ENCODE peak calls at places on chromosomes 6 and 20, in four cellular contexts. G, A, X and N are unnamed samples.

GRCh38 chr6:106490974-106491373 is 130.5 kb downstream of the CRYBG1 start:
- DNase-seq in G (no peak), A (no peak), X (no peak), N (no peak)

GRCh38 chr6:116616757-116617093 is 446 bp downstream of the RSPH4A start:
- DNase-seq in G (peak; percentile 9), A (no peak), X (no peak), N (no peak)

GRCh38 chr6:157867155-157867559 is 44.1 kb downstream of the SNX9 start:
- DNase-seq in G (peak; percentile 55), A (peak; percentile 59), X (peak; percentile 31), N (no peak)

GRCh38 chr6:33950891-33951889 is 147.4 kb upstream of the MLN start:
- DNase-seq in G (no peak), A (no peak), X (no peak), N (no peak)

GRCh38 chr6:106745824-106746610 is 116.6 kb downstream of the QRSL1 start:
- DNase-seq in G (no peak), A (no peak), X (no peak), N (no peak)

GRCh38 chr6:133899556-133899955 is 10.6 kb downstream of the TCF21 start:
- DNase-seq in G (no peak), A (no peak), X (no peak), N (no peak)

GRCh38 chr6:142945071-142945445 is at the start of gene HIVEP2:
- DNase-seq in G (peak; percentile 76), A (peak; percentile 66), X (peak; percentile 47), N (peak; percentile 61)

GRCh38 chr6:143023695-143024094 is 37.0 kb upstream of the AIG1 start:
- DNase-seq in G (no peak), A (no peak), X (no peak), N (no peak)

GRCh38 chr6:46419576-46420002 is 71.7 kb downstream of the RCAN2 start:
- DNase-seq in G (peak; percentile 31), A (peak; percentile 44), X (peak; percentile 57), N (peak; percentile 68)

GRCh38 chr6:110690106-110690654 is 125.1 kb downstream of the CDK19 start:
- DNase-seq in G (no peak), A (no peak), X (no peak), N (no peak)

GRCh38 chr6:21150644-21151043 is 442.9 kb upstream of the SOX4 start:
- DNase-seq in G (no peak), A (no peak), X (no peak), N (no peak)

GRCh38 chr20:46215913-46216707 is 92.2 kb downstream of the CDH22 start:
- DNase-seq in G (no peak), A (peak; percentile 80), X (peak; percentile 51), N (peak; percentile 69)

GRCh38 chr6:5078121-5078695 is 6.9 kb upstream of the PPP1R3G start:
- DNase-seq in G (peak; percentile 16), A (peak; percentile 48), X (no peak), N (peak; percentile 28)

GRCh38 chr6:143941852-143942627 is 66.0 kb downstream of the PLAGL1 start:
- DNase-seq in G (peak; percentile 69), A (peak; percentile 73), X (peak; percentile 54), N (peak; percentile 86)

GRCh38 chr6:46199387-46199786 is 28.6 kb upstream of the ENPP5 start:
- DNase-seq in G (no peak), A (no peak), X (no peak), N (no peak)

GRCh38 chr6:34158876-34159275 is 13.0 kb upstream of the GRM4 start:
- DNase-seq in G (no peak), A (no peak), X (no peak), N (peak; percentile 2)

GRCh38 chr6:39377530-39377929 is 55.0 kb upstream of the KCNK16 start:
- DNase-seq in G (peak; percentile 3), A (no peak), X (peak; percentile 42), N (peak; percentile 90)

GRCh38 chr20:32680544-32681174 is 6.9 kb upstream of the C20orf203 start:
- DNase-seq in G (no peak), A (no peak), X (no peak), N (no peak)

GRCh38 chr6:54072708-54073313 is 38.4 kb upstream of the MLIP start:
- DNase-seq in G (no peak), A (no peak), X (no peak), N (no peak)

GRCh38 chr6:101614774-101615173 is 221.3 kb downstream of the GRIK2 start:
- DNase-seq in G (no peak), A (no peak), X (peak; percentile 15), N (no peak)

GRCh38 chr6:135022050-135022697 is 32.4 kb downstream of the HBS1L start:
- DNase-seq in G (peak; percentile 59), A (no peak), X (no peak), N (no peak)

GRCh38 chr6:604579-604978 is 52.3 kb downstream of the HUS1B start:
- DNase-seq in G (no peak), A (peak; percentile 64), X (no peak), N (no peak)

GRCh38 chr6:32610897-32611296 is 21.2 kb upstream of the HLA-DRB1 start:
- DNase-seq in G (no peak), A (no peak), X (no peak), N (no peak)

GRCh38 chr20:38212806-38213606 is 47.5 kb downstream of the KIAA1755 start:
- DNase-seq in G (no peak), A (no peak), X (no peak), N (no peak)

GRCh38 chr6:36120539-36120938 is 9.8 kb upstream of the MAPK13 start:
- DNase-seq in G (peak; percentile 94), A (no peak), X (no peak), N (peak; percentile 63)

GRCh38 chr6:73675466-73676098 is 20.4 kb upstream of the CD109 start:
- DNase-seq in G (peak; percentile 67), A (peak; percentile 75), X (peak; percentile 65), N (peak; percentile 77)

GRCh38 chr20:49937023-49937929 is 1.1 kb downstream of the RNF114 start:
- DNase-seq in G (no peak), A (no peak), X (no peak), N (no peak)

GRCh38 chr6:93017213-93017612 is 402.1 kb downstream of the EPHA7 start:
- DNase-seq in G (no peak), A (no peak), X (no peak), N (peak; percentile 18)

GRCh38 chr6:117829594-117830319 is 77.3 kb upstream of the SLC35F1 start:
- DNase-seq in G (no peak), A (no peak), X (peak; percentile 29), N (peak; percentile 63)

GRCh38 chr6:9921366-9921765 is 493.5 kb downstream of the TFAP2A start:
- DNase-seq in G (no peak), A (no peak), X (peak; percentile 49), N (no peak)

GRCh38 chr6:131013495-131013894 is 49.5 kb downstream of the EPB41L2 start:
- DNase-seq in G (no peak), A (no peak), X (peak; percentile 45), N (no peak)

GRCh38 chr6:156883497-156884252 is 106.5 kb downstream of the ARID1B start:
- DNase-seq in G (peak; percentile 20), A (no peak), X (no peak), N (no peak)

GRCh38 chr6:17385660-17386059 is 7.7 kb upstream of the CAP2 start:
- DNase-seq in G (no peak), A (no peak), X (peak; percentile 17), N (peak; percentile 35)

GRCh38 chr6:73451166-73452106 is 661 bp downstream of the CGAS start:
- DNase-seq in G (peak; percentile 75), A (no peak), X (no peak), N (no peak)

GRCh38 chr20:54980321-54980960 is 505.0 kb downstream of the DOK5 start:
- DNase-seq in G (peak; percentile 0), A (no peak), X (no peak), N (no peak)

GRCh38 chr6:170292778-170293164 is 1.9 kb upstream of the DLL1 start:
- DNase-seq in G (peak; percentile 23), A (peak; percentile 68), X (no peak), N (no peak)

GRCh38 chr6:36977470-36977941 is 8.5 kb downstream of the MTCH1 start:
- DNase-seq in G (no peak), A (peak; percentile 79), X (no peak), N (peak; percentile 45)

GRCh38 chr20:63735859-63736718 is at the start of gene LIME1:
- DNase-seq in G (peak; percentile 96), A (peak; percentile 12), X (no peak), N (no peak)

GRCh38 chr6:136740050-136740974 is 52.0 kb downstream of the MAP3K5 start:
- DNase-seq in G (no peak), A (no peak), X (no peak), N (no peak)

GRCh38 chr6:122459240-122459639 is 12.4 kb downstream of the SERINC1 start:
- DNase-seq in G (no peak), A (no peak), X (no peak), N (no peak)

GRCh38 chr6:139967497-139967896 is 593.0 kb upstream of the CITED2 start:
- DNase-seq in G (no peak), A (no peak), X (no peak), N (no peak)
- H3K27ac ChIP-seq in G (no peak overlapping the region), A (no peak overlapping the region), X (no peak overlapping the region), N (no peak overlapping the region)

GRCh38 chr20:2303693-2304092 is 7.9 kb downstream of the TGM3 start:
- DNase-seq in G (no peak), A (no peak), X (no peak), N (no peak)

GRCh38 chr20:2304180-2304579 is 8.4 kb downstream of the TGM3 start:
- DNase-seq in G (no peak), A (no peak), X (no peak), N (no peak)

GRCh38 chr20:2307136-2307535 is 11.3 kb downstream of the TGM3 start:
- DNase-seq in G (no peak), A (no peak), X (no peak), N (no peak)

GRCh38 chr20:2305479-2305878 is 9.7 kb downstream of the TGM3 start:
- DNase-seq in G (no peak), A (no peak), X (no peak), N (no peak)

GRCh38 chr20:2305946-2306345 is 10.1 kb downstream of the TGM3 start:
- DNase-seq in G (no peak), A (peak; percentile 19), X (no peak), N (no peak)
- H3K9me3 ChIP-seq in G (no peaks in the 10 kb centered on the region), A (no peaks in the 10 kb centered on the region), X (no peaks in the 10 kb centered on the region), N (no peaks in the 10 kb centered on the region)

GRCh38 chr6:41697902-41698349 is 37.5 kb downstream of the TFEB start:
- DNase-seq in G (no peak), A (no peak), X (no peak), N (no peak)
- H3K27ac ChIP-seq in G (no peak overlapping the region), A (no peak overlapping the region), X (peak overlapping the region; percentile 73), N (no peak overlapping the region)

GRCh38 chr6:167513763-167514162 is 188.9 kb downstream of the TTLL2 start:
- DNase-seq in G (no peak), A (no peak), X (no peak), N (no peak)
- H3K9me3 ChIP-seq in G (no peaks in the 10 kb centered on the region), A (no peaks in the 10 kb centered on the region), X (no peaks in the 10 kb centered on the region), N (no peaks in the 10 kb centered on the region)